ENCODE peak calls at places on chromosomes 6 and 20, in nine cellular contexts. M is GM10248, T is psoas muscle, G is sigmoid colon, N is transverse colon, A is foreskin fibroblast, U is B cell, V is heart right ventricle, J is tibial nerve. I is an unnamed sample.

GRCh38 chr6:13030421-13030820 is 297.9 kb downstream of the TBC1D7 start:
- DNase-seq in M (no peak), T (no peak), G (no peak), N (no peak), A (no peak), U (no peak), V (no peak), J (no peak), I (peak)

GRCh38 chr6:85405853-85406198 is 44.1 kb upstream of the NT5E start:
- DNase-seq in M (no peak), T (no peak), G (no peak), N (no peak), A (no peak), U (no peak), V (no peak), J (no peak), I (no peak)

GRCh38 chr20:25274891-25275812 is 27.3 kb downstream of the PYGB start:
- DNase-seq in M (no peak), T (peak), G (peak), N (peak), A (no peak), U (no peak), V (peak), J (peak), I (no peak)

GRCh38 chr20:13105864-13106457 is 97.2 kb downstream of the SPTLC3 start:
- DNase-seq in M (peak), T (no peak), G (no peak), N (no peak), A (no peak), U (peak), V (no peak), J (no peak), I (peak)

GRCh38 chr6:140478631-140479030 is 1104.2 kb upstream of the CITED2 start:
- DNase-seq in M (no peak), T (no peak), G (no peak), N (no peak), A (no peak), U (no peak), V (no peak), J (no peak), I (no peak)

GRCh38 chr6:37630281-37630799 is 67.3 kb downstream of the MDGA1 start:
- DNase-seq in M (no peak), T (no peak), G (peak), N (no peak), A (peak), U (no peak), V (no peak), J (no peak), I (peak)

GRCh38 chr6:28633445-28634215 is 107.9 kb downstream of the GPX5 start:
- DNase-seq in M (no peak), T (no peak), G (no peak), N (no peak), A (no peak), U (no peak), V (no peak), J (no peak), I (no peak)

GRCh38 chr20:6473197-6473596 is 294.3 kb upstream of the BMP2 start:
- DNase-seq in M (no peak), T (no peak), G (no peak), N (no peak), A (peak), U (no peak), V (no peak), J (no peak), I (peak)

GRCh38 chr6:3102875-3103274 is 15.6 kb upstream of the BPHL start:
- DNase-seq in M (no peak), T (no peak), G (no peak), N (no peak), A (no peak), U (no peak), V (no peak), J (no peak), I (no peak)

GRCh38 chr6:28589952-28590340 is 64.3 kb downstream of the GPX5 start:
- DNase-seq in M (no peak), T (no peak), G (no peak), N (no peak), A (no peak), U (no peak), V (no peak), J (no peak), I (no peak)

GRCh38 chr20:36666181-36666740 is 20.3 kb upstream of the SLA2 start:
- DNase-seq in M (no peak), T (no peak), G (no peak), N (no peak), A (no peak), U (peak), V (no peak), J (no peak), I (no peak)

GRCh38 chr6:123352705-123353104 is 284.0 kb downstream of the TRDN start:
- DNase-seq in M (no peak), T (no peak), G (no peak), N (no peak), A (no peak), U (no peak), V (no peak), J (no peak), I (no peak)

GRCh38 chr6:37190159-37190535 is 20.2 kb downstream of the PIM1 start:
- DNase-seq in M (no peak), T (no peak), G (no peak), N (no peak), A (no peak), U (no peak), V (no peak), J (no peak), I (no peak)

GRCh38 chr6:52942221-52942620 is 32.7 kb upstream of the GSTA3 start:
- DNase-seq in M (no peak), T (no peak), G (no peak), N (no peak), A (no peak), U (no peak), V (no peak), J (no peak), I (no peak)

GRCh38 chr6:132380358-132380757 is 20.9 kb downstream of the MOXD1 start:
- DNase-seq in M (no peak), T (no peak), G (no peak), N (no peak), A (no peak), U (no peak), V (no peak), J (no peak), I (no peak)

GRCh38 chr20:1567392-1568165 is 10.1 kb upstream of the SIRPD start:
- DNase-seq in M (no peak), T (no peak), G (no peak), N (no peak), A (peak), U (no peak), V (no peak), J (no peak), I (peak)

GRCh38 chr6:147738516-147739187 is 230.2 kb downstream of the SAMD5 start:
- DNase-seq in M (no peak), T (no peak), G (no peak), N (no peak), A (no peak), U (no peak), V (no peak), J (no peak), I (peak)

GRCh38 chr6:30493643-30494250 is 4.4 kb downstream of the HLA-E start:
- DNase-seq in M (no peak), T (no peak), G (no peak), N (no peak), A (no peak), U (peak), V (no peak), J (no peak), I (no peak)
- TF ChIP-seq CTCF in M (peak), T (no peak), G (no peak), N (no peak), A (peak), U (peak), V (peak), J (no peak), I (no peak)

DNA sequence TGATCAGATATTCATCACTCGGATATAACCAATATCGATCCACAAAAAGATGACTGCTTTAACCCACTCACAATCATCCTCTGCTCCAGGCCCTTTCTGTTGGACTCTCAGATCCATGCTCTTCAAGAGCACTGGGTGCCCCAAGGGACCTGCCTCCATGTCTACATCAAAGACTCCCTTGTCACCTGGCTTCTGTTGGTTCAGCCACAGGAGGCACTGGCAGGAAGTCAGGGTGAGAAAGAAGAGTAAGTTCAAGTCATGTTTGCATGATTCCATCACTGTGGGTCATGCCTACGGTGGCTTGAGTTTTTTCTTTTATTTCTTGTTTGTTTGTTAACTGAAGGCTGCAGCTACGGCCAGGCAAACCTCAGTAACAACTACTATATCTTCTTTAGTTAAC is 243.3 kb downstream of the ADGRG6 start:
- DNase-seq in M (no peak), T (no peak), G (no peak), N (no peak), A (no peak), U (no peak), V (no peak), J (no peak), I (no peak)
- TF ChIP-seq CTCF in M (no peak), T (no peak), G (no peak), N (no peak), A (no peak), U (no peak), V (no peak), J (no peak), I (no peak)

GRCh38 chr6:159973406-159973805 is 4.5 kb downstream of the IGF2R start:
- DNase-seq in M (no peak), T (no peak), G (no peak), N (no peak), A (no peak), U (no peak), V (no peak), J (no peak), I (no peak)

GRCh38 chr6:159970659-159971063 is 1.8 kb downstream of the IGF2R start:
- DNase-seq in M (no peak), T (no peak), G (no peak), N (no peak), A (no peak), U (no peak), V (no peak), J (no peak), I (no peak)

GRCh38 chr6:159972506-159973268 is 3.8 kb downstream of the IGF2R start:
- DNase-seq in M (no peak), T (no peak), G (no peak), N (no peak), A (no peak), U (no peak), V (no peak), J (no peak), I (no peak)

GRCh38 chr6:159969921-159970320 is 1.0 kb downstream of the IGF2R start:
- DNase-seq in M (peak), T (no peak), G (peak), N (peak), A (peak), U (no peak), V (no peak), J (peak), I (no peak)

DNA sequence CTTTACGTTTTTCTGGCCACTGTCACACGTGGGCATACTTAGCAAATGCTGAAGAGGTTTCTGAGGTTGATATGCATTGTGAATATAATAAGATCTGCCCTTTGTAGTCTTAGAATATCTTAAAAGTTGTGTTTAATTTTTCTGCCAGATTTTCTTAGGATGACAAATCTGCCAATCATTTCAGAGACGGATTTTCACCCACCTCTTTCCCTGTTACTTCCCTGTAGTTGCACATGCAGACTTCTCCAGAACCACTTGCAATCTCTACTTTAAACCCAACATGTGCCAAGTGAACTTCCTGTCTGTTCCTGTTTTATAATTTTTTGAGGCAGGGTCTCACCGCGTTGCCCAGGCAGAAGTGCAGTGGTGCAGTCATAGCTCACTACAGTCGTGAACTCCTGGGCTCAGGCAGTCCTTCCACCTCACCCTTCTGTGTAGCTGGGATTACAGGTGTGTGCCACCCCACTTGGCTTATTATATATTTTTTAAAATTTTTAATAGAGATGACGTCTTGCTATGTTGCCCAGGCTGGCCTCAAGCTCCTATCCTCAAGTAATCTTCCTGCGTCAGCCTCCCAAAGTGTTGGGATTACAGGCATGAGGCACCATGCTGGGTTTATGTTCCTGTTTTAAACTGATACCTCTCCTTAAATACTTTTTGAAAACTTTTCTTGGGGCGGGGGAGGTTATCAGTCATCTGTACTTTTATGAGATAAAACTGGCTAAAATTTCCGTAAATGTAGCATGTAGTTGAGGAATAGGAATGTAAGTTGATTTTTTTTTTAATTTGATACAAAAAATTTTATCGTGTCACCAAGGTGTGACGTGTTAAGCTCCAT is 2.7 kb downstream of the IGF2R start:
- DNase-seq in M (no peak), T (no peak), G (no peak), N (no peak), A (no peak), U (no peak), V (no peak), J (no peak), I (no peak)
- TF ChIP-seq CTCF in M (no peak), T (no peak), G (no peak), N (no peak), A (no peak), U (no peak), V (no peak), J (no peak), I (no peak)

DNA sequence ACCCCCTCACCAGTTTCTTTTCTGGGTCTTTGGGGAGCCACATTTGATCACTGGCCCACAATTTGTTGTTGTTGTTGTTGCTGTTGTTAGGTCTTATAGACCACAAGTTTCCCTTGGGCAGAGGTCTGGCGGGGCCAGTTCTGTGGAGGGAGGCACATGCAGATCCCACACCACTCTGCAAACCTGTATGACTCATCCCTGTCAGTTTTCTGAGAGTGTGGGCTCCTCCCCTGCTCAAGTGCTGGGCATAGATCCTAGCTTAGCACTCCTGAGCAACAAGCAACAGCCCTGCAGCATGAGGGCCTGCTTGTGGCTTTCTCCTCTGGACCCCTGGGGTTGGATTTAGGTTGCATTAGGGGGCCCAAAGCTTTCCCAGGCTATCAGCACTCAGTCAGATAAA is 411.1 kb upstream of the HTR1E start:
- DNase-seq in M (no peak), T (no peak), G (no peak), N (no peak), A (no peak), U (no peak), V (no peak), J (no peak), I (no peak)
- TF ChIP-seq CTCF in M (no peak), T (no peak), G (no peak), N (no peak), A (no peak), U (no peak), V (no peak), J (no peak), I (no peak)

DNA sequence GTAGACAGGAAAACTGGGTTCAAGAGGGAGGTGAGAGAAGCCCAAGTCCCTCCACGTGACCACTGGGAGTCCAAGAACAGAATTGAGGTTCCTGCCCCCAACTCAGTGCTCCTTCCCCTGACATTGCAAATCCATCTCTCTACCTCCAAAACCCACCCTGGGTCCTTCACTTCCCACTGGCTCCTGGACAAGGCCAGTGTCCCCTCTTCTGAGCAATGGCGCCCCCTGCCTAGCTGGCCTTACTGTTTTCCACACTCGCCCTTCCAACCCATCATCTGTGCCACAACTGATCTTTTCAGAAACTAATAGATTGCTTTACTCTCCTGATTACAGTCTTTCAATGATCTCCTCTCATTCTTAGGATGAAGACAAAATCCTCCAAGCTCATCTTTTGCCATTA is 200.3 kb downstream of the ANKRD60 start:
- DNase-seq in M (no peak), T (no peak), G (no peak), N (peak), A (no peak), U (no peak), V (no peak), J (no peak), I (no peak)
- TF ChIP-seq CTCF in M (no peak), T (peak), G (no peak), N (peak), A (peak), U (no peak), V (peak), J (no peak), I (no peak)

GRCh38 chr6:99424022-99424421 is 1.1 kb downstream of the PNISR start:
- DNase-seq in M (no peak), T (no peak), G (no peak), N (no peak), A (no peak), U (no peak), V (no peak), J (no peak), I (no peak)

GRCh38 chr6:99424761-99425646 is at the start of gene PNISR:
- DNase-seq in M (peak), T (peak), G (peak), N (peak), A (peak), U (peak), V (peak), J (peak), I (peak)

GRCh38 chr6:99426454-99426762 is 1.3 kb upstream of the PNISR start:
- DNase-seq in M (no peak), T (no peak), G (no peak), N (no peak), A (no peak), U (no peak), V (no peak), J (no peak), I (no peak)

GRCh38 chr6:99427988-99428387 is 2.9 kb upstream of the PNISR start:
- DNase-seq in M (no peak), T (no peak), G (no peak), N (no peak), A (no peak), U (no peak), V (no peak), J (no peak), I (no peak)

GRCh38 chr6:99425647-99426453 is 742 bp upstream of the PNISR start:
- DNase-seq in M (peak), T (peak), G (peak), N (peak), A (peak), U (no peak), V (peak), J (peak), I (peak)
- TF ChIP-seq CTCF in M (peak), T (peak), G (peak), N (peak), A (peak), U (peak), V (peak), J (no peak), I (peak)

DNA sequence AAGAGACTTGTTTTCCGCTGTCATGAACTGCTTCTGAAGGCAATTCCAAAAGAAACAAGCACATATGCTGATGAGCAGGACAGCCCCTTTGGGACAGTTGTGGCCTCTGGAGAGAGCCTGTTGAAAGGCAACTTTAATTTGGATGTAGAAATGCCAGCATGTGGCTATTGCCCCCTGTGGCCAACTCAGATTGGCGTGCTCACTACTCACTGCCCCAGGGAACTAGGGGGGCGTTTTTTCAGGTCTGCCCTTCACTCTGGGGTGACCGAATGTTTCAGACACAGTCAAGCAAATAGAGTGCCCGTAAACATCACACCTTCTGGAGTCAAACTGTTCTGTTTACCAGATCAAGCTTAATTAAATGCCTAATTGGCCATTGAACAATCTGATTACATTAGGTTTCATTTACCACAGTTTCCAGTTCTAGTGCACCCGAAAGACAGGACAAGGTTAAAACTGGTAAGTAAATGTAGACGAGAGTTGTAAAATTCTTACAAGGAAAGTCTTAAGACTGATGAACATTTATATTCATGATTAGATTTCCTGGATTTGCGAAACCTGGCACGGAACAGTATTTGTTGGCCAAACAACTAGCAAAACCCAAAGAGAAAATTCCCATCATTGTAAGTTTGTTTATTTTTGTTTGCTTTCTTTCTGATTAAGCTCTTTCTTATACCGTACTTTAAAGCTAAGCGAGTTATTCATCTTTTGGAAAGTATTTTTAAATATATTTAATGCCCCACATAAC is 75.9 kb upstream of the SYNJ2 start:
- DNase-seq in M (no peak), T (no peak), G (no peak), N (no peak), A (no peak), U (no peak), V (no peak), J (no peak), I (peak)
- TF ChIP-seq CTCF in M (no peak), T (no peak), G (no peak), N (no peak), A (no peak), U (no peak), V (no peak), J (no peak), I (no peak)

DNA sequence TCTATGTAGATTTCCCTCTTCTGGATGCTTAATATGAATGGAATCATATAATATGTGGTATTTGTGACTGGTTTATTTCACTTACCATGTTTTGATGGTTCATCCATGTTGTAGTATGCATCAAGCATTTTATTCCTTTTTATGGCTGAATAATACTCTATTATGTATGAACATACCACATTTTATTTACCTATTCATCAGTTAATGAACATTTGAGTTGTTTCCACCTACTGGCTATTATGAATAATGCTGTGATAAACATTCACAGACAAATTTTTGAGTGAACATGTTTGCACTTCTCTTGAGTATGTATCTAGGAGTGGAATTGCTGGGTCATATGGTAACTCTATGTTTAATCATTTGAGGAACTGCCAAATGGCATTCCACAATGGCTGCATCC is 14.9 kb upstream of the ZNF451 start:
- DNase-seq in M (no peak), T (no peak), G (no peak), N (no peak), A (no peak), U (no peak), V (no peak), J (no peak), I (no peak)
- TF ChIP-seq CTCF in M (no peak), T (no peak), G (no peak), N (no peak), A (no peak), U (no peak), V (no peak), J (no peak), I (no peak)